ENCODE peak calls at places on chromosomes 4 and X, in eight cellular contexts. One of them, this sample, is unnamed.

GRCh38 chr4:82017680-82018079 is 356.1 kb downstream of the HNRNPD start:
- DNase-seq in suprapubic skin: no peak
- DNase-seq in esophagus muscularis mucosa: no peak
- DNase-seq in GM23338: peak; percentile 72
- DNase-seq in transverse colon: no peak
- DNase-seq in prostate gland: no peak
- DNase-seq in HCT116: no peak
- DNase-seq in HepG2: peak; percentile 12
- DNase-seq in this sample: no peak

GRCh38 chr4:112167790-112168189 is 22.5 kb downstream of the FAM241A start:
- DNase-seq in HepG2: no peak
- DNase-seq in GM23338: no peak
- DNase-seq in transverse colon: no peak
- DNase-seq in HCT116: no peak
- DNase-seq in prostate gland: no peak
- DNase-seq in esophagus muscularis mucosa: no peak
- DNase-seq in suprapubic skin: no peak
- DNase-seq in this sample: no peak

GRCh38 chr4:155705664-155706063 is 39.0 kb downstream of the GUCY1A1 start:
- DNase-seq in HCT116: no peak
- DNase-seq in GM23338: peak; percentile 10
- DNase-seq in suprapubic skin: no peak
- DNase-seq in esophagus muscularis mucosa: no peak
- DNase-seq in prostate gland: no peak
- DNase-seq in HepG2: peak; percentile 4
- DNase-seq in transverse colon: no peak
- DNase-seq in this sample: no peak

GRCh38 chr4:131091896-131092295 is 1995.9 kb downstream of the C4orf33 start:
- DNase-seq in esophagus muscularis mucosa: no peak
- DNase-seq in prostate gland: no peak
- DNase-seq in GM23338: peak; percentile 74
- DNase-seq in transverse colon: no peak
- DNase-seq in suprapubic skin: no peak
- DNase-seq in HCT116: peak; percentile 48
- DNase-seq in HepG2: peak; percentile 19
- DNase-seq in this sample: no peak

GRCh38 chr4:85147481-85148076 is 181.1 kb upstream of the WDFY3 start:
- DNase-seq in suprapubic skin: no peak
- DNase-seq in HCT116: peak; percentile 69
- DNase-seq in esophagus muscularis mucosa: no peak
- DNase-seq in transverse colon: peak; percentile 24
- DNase-seq in prostate gland: peak; percentile 31
- DNase-seq in HepG2: peak; percentile 50
- DNase-seq in GM23338: peak; percentile 88
- DNase-seq in this sample: no peak

GRCh38 chr4:3363411-3364141 is 70.8 kb downstream of the RGS12 start:
- DNase-seq in GM23338: no peak
- DNase-seq in HCT116: no peak
- DNase-seq in suprapubic skin: no peak
- DNase-seq in HepG2: no peak
- DNase-seq in prostate gland: no peak
- DNase-seq in esophagus muscularis mucosa: no peak
- DNase-seq in transverse colon: no peak
- DNase-seq in this sample: peak; percentile 7

GRCh38 chrX:72714471-72714916 is 388 bp upstream of the PHKA1 start:
- DNase-seq in suprapubic skin: peak; percentile 66
- DNase-seq in prostate gland: peak; percentile 46
- DNase-seq in HCT116: peak; percentile 7
- DNase-seq in GM23338: peak; percentile 64
- DNase-seq in transverse colon: peak; percentile 54
- DNase-seq in esophagus muscularis mucosa: peak; percentile 92
- DNase-seq in HepG2: peak; percentile 12
- DNase-seq in this sample: peak; percentile 28

GRCh38 chrX:112851161-112851779 is 10.6 kb upstream of the AMOT start:
- DNase-seq in prostate gland: no peak
- DNase-seq in transverse colon: no peak
- DNase-seq in GM23338: no peak
- DNase-seq in suprapubic skin: no peak
- DNase-seq in HepG2: no peak
- DNase-seq in esophagus muscularis mucosa: no peak
- DNase-seq in HCT116: no peak
- DNase-seq in this sample: no peak

GRCh38 chrX:13489451-13489850 is 80.0 kb upstream of the EGFL6 start:
- DNase-seq in HCT116: no peak
- DNase-seq in suprapubic skin: peak; percentile 84
- DNase-seq in GM23338: no peak
- DNase-seq in transverse colon: peak; percentile 42
- DNase-seq in esophagus muscularis mucosa: peak; percentile 92
- DNase-seq in HepG2: no peak
- DNase-seq in prostate gland: no peak
- DNase-seq in this sample: no peak

GRCh38 chr4:71240094-71240493 is 98.7 kb upstream of the SLC4A4 start:
- DNase-seq in transverse colon: no peak
- DNase-seq in esophagus muscularis mucosa: no peak
- DNase-seq in prostate gland: no peak
- DNase-seq in HepG2: no peak
- DNase-seq in HCT116: no peak
- DNase-seq in GM23338: no peak
- DNase-seq in suprapubic skin: no peak
- DNase-seq in this sample: no peak

GRCh38 chr4:3220586-3221494 is 28.1 kb upstream of the MSANTD1 start:
- DNase-seq in suprapubic skin: no peak
- DNase-seq in esophagus muscularis mucosa: no peak
- DNase-seq in HepG2: no peak
- DNase-seq in transverse colon: no peak
- DNase-seq in GM23338: no peak
- DNase-seq in prostate gland: no peak
- DNase-seq in HCT116: no peak
- DNase-seq in this sample: no peak

GRCh38 chr4:107094332-107094731 is 58.2 kb upstream of the DKK2 start:
- DNase-seq in GM23338: peak; percentile 41
- DNase-seq in suprapubic skin: no peak
- DNase-seq in esophagus muscularis mucosa: no peak
- DNase-seq in HCT116: peak; percentile 32
- DNase-seq in HepG2: peak; percentile 1
- DNase-seq in prostate gland: no peak
- DNase-seq in transverse colon: no peak
- DNase-seq in this sample: no peak

GRCh38 chrX:14964500-14964899 is 91.3 kb downstream of the MOSPD2 start:
- DNase-seq in HepG2: no peak
- DNase-seq in HCT116: peak; percentile 3
- DNase-seq in suprapubic skin: no peak
- DNase-seq in prostate gland: no peak
- DNase-seq in GM23338: no peak
- DNase-seq in transverse colon: no peak
- DNase-seq in esophagus muscularis mucosa: no peak
- DNase-seq in this sample: no peak

GRCh38 chr4:3816256-3816825 is 50.2 kb downstream of the ADRA2C start:
- DNase-seq in transverse colon: no peak
- DNase-seq in esophagus muscularis mucosa: no peak
- DNase-seq in GM23338: no peak
- DNase-seq in HCT116: no peak
- DNase-seq in HepG2: no peak
- DNase-seq in suprapubic skin: no peak
- DNase-seq in prostate gland: no peak
- DNase-seq in this sample: no peak

GRCh38 chrX:154401045-154401799 is 3.0 kb downstream of the RPL10 start:
- DNase-seq in transverse colon: no peak
- DNase-seq in HCT116: no peak
- DNase-seq in esophagus muscularis mucosa: no peak
- DNase-seq in HepG2: peak; percentile 70
- DNase-seq in prostate gland: no peak
- DNase-seq in suprapubic skin: no peak
- DNase-seq in GM23338: peak; percentile 46
- DNase-seq in this sample: no peak
- TF ChIP-seq POLR2AphosphoS5 in transverse colon: no peak
- TF ChIP-seq POLR2AphosphoS5 in HCT116: peak; percentile 78
- TF ChIP-seq POLR2AphosphoS5 in esophagus muscularis mucosa: no peak
- TF ChIP-seq POLR2AphosphoS5 in HepG2: peak; percentile 82
- TF ChIP-seq POLR2AphosphoS5 in prostate gland: no peak
- TF ChIP-seq POLR2AphosphoS5 in suprapubic skin: no peak
- TF ChIP-seq POLR2AphosphoS5 in GM23338: peak; percentile 75
- TF ChIP-seq POLR2AphosphoS5 in this sample: no peak

GRCh38 chrX:68835104-68835442 is 6.3 kb downstream of the EFNB1 start:
- DNase-seq in HCT116: no peak
- DNase-seq in prostate gland: no peak
- DNase-seq in suprapubic skin: peak; percentile 14
- DNase-seq in transverse colon: no peak
- DNase-seq in HepG2: no peak
- DNase-seq in esophagus muscularis mucosa: no peak
- DNase-seq in GM23338: no peak
- DNase-seq in this sample: no peak

GRCh38 chrX:68838571-68838910 is 9.7 kb downstream of the EFNB1 start:
- DNase-seq in prostate gland: no peak
- DNase-seq in HCT116: no peak
- DNase-seq in esophagus muscularis mucosa: no peak
- DNase-seq in transverse colon: no peak
- DNase-seq in suprapubic skin: no peak
- DNase-seq in GM23338: no peak
- DNase-seq in HepG2: no peak
- DNase-seq in this sample: no peak

GRCh38 chrX:68835468-68835867 is 6.6 kb downstream of the EFNB1 start:
- DNase-seq in GM23338: no peak
- DNase-seq in transverse colon: no peak
- DNase-seq in esophagus muscularis mucosa: no peak
- DNase-seq in prostate gland: no peak
- DNase-seq in suprapubic skin: peak; percentile 22
- DNase-seq in HepG2: no peak
- DNase-seq in HCT116: no peak
- DNase-seq in this sample: no peak

GRCh38 chrX:68834371-68835103 is 5.7 kb downstream of the EFNB1 start:
- DNase-seq in prostate gland: no peak
- DNase-seq in HCT116: no peak
- DNase-seq in suprapubic skin: peak; percentile 58
- DNase-seq in transverse colon: no peak
- DNase-seq in HepG2: no peak
- DNase-seq in GM23338: no peak
- DNase-seq in esophagus muscularis mucosa: no peak
- DNase-seq in this sample: no peak

GRCh38 chrX:68837119-68837518 is 8.3 kb downstream of the EFNB1 start:
- DNase-seq in esophagus muscularis mucosa: no peak
- DNase-seq in HepG2: no peak
- DNase-seq in suprapubic skin: peak; percentile 2
- DNase-seq in transverse colon: no peak
- DNase-seq in HCT116: no peak
- DNase-seq in prostate gland: no peak
- DNase-seq in GM23338: no peak
- DNase-seq in this sample: no peak
- H3K4me1 ChIP-seq in esophagus muscularis mucosa: peaks cover 24% of the 10 kb centered on the region
- H3K4me1 ChIP-seq in HepG2: peaks cover 2% of the 10 kb centered on the region
- H3K4me1 ChIP-seq in suprapubic skin: peaks cover 53% of the 10 kb centered on the region
- H3K4me1 ChIP-seq in transverse colon: peaks cover 7% of the 10 kb centered on the region
- H3K4me1 ChIP-seq in HCT116: no peaks in the 10 kb centered on the region
- H3K4me1 ChIP-seq in prostate gland: no peaks in the 10 kb centered on the region
- H3K4me1 ChIP-seq in GM23338: peaks cover 5% of the 10 kb centered on the region
- H3K4me1 ChIP-seq in this sample: no peaks in the 10 kb centered on the region

GRCh38 chr4:87134122-87134521 is 86.3 kb downstream of the KLHL8 start:
- DNase-seq in prostate gland: no peak
- DNase-seq in esophagus muscularis mucosa: no peak
- DNase-seq in suprapubic skin: no peak
- DNase-seq in HepG2: no peak
- DNase-seq in GM23338: no peak
- DNase-seq in HCT116: no peak
- DNase-seq in transverse colon: no peak
- DNase-seq in this sample: no peak

GRCh38 chr4:87133183-87133582 is 87.2 kb downstream of the KLHL8 start:
- DNase-seq in esophagus muscularis mucosa: no peak
- DNase-seq in prostate gland: no peak
- DNase-seq in HepG2: no peak
- DNase-seq in GM23338: no peak
- DNase-seq in suprapubic skin: no peak
- DNase-seq in HCT116: no peak
- DNase-seq in transverse colon: no peak
- DNase-seq in this sample: no peak

GRCh38 chr4:87130482-87130881 is 89.9 kb downstream of the KLHL8 start:
- DNase-seq in transverse colon: no peak
- DNase-seq in prostate gland: no peak
- DNase-seq in HCT116: no peak
- DNase-seq in suprapubic skin: no peak
- DNase-seq in GM23338: no peak
- DNase-seq in esophagus muscularis mucosa: no peak
- DNase-seq in HepG2: no peak
- DNase-seq in this sample: no peak

GRCh38 chr4:87130985-87131753 is 89.2 kb downstream of the KLHL8 start:
- DNase-seq in HepG2: no peak
- DNase-seq in GM23338: no peak
- DNase-seq in suprapubic skin: no peak
- DNase-seq in transverse colon: no peak
- DNase-seq in prostate gland: no peak
- DNase-seq in HCT116: no peak
- DNase-seq in esophagus muscularis mucosa: no peak
- DNase-seq in this sample: no peak

DNA sequence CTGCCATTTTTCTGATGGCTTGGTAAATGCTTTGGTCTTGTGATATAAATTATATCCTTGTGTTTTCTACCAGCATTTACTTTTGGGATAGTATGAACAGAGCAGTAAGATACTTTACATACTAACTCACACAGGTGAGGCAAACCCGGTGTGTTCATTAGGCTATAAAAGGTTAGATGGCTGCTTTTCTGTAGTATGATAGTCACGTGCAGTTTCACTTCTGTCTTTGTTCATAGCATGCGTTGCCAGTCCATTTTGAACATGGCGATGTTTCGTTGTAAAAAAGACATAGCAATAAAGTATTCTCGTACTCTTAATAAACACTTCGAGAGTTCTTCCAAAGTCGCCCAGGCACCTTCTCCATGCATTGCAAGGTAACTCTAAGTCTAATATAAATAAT is 88.4 kb downstream of the KLHL8 start:
- DNase-seq in HepG2: no peak
- DNase-seq in prostate gland: no peak
- DNase-seq in GM23338: no peak
- DNase-seq in esophagus muscularis mucosa: no peak
- DNase-seq in transverse colon: no peak
- DNase-seq in HCT116: no peak
- DNase-seq in suprapubic skin: no peak
- DNase-seq in this sample: no peak
- TF ChIP-seq POLR2AphosphoS5 in HepG2: no peak
- TF ChIP-seq POLR2AphosphoS5 in prostate gland: no peak
- TF ChIP-seq POLR2AphosphoS5 in GM23338: no peak
- TF ChIP-seq POLR2AphosphoS5 in esophagus muscularis mucosa: no peak
- TF ChIP-seq POLR2AphosphoS5 in transverse colon: no peak
- TF ChIP-seq POLR2AphosphoS5 in HCT116: no peak
- TF ChIP-seq POLR2AphosphoS5 in suprapubic skin: no peak
- TF ChIP-seq POLR2AphosphoS5 in this sample: no peak

DNA sequence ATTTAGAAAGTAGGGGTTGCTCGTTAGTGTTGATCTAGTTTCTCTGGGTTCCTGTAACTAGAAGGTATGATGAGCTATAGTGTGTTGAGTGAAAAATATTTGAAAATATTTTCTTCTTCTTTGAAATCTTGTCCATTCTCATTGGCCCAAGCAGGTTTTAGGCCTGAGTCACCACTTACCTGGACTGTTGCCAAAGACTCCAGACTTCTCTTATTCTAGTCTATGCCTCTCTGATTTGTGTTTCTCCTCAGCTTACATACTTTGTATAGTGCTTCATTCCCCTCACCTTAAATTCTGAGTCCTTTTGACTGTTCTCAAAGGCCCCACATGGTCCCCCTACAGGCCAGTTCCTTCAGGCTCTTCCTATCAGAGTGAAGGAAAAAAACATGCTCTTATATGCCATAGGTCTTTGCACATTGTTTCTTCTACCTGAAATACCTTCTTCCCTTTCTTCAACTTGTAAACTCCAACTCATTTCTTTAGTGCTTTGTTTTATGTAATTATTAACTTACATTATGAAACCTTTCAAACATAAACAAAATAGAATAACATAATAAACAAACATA is 258.2 kb downstream of the PPP1R2C start:
- DNase-seq in transverse colon: no peak
- DNase-seq in prostate gland: no peak
- DNase-seq in suprapubic skin: no peak
- DNase-seq in HepG2: no peak
- DNase-seq in GM23338: no peak
- DNase-seq in HCT116: no peak
- DNase-seq in esophagus muscularis mucosa: no peak
- DNase-seq in this sample: no peak
- H3K4me1 ChIP-seq in transverse colon: no peaks in the 10 kb centered on the region
- H3K4me1 ChIP-seq in prostate gland: no peaks in the 10 kb centered on the region
- H3K4me1 ChIP-seq in suprapubic skin: no peaks in the 10 kb centered on the region
- H3K4me1 ChIP-seq in HepG2: no peaks in the 10 kb centered on the region
- H3K4me1 ChIP-seq in GM23338: no peaks in the 10 kb centered on the region
- H3K4me1 ChIP-seq in HCT116: peaks cover 9% of the 10 kb centered on the region
- H3K4me1 ChIP-seq in esophagus muscularis mucosa: peaks cover 4% of the 10 kb centered on the region
- H3K4me1 ChIP-seq in this sample: no peaks in the 10 kb centered on the region

This sample was measured in breast epithelium.